ENCODE peak calls at places on chromosomes 4 and X, in eight cellular contexts. One of them, this sample, is unnamed.

GRCh38 chrX:21932277-21932996 is 8.1 kb upstream of the SMS start:
- DNase-seq in GM03348: peak
- DNase-seq in ELR: peak
- DNase-seq in tibial nerve: no peak
- DNase-seq in bronchial epithelial cell: peak
- DNase-seq in stromal cell of bone marrow: peak
- DNase-seq in B cell: no peak
- DNase-seq in NCI-H187 treated with DMSO at 0.1 percent for 48 hours: no peak
- DNase-seq in this sample: no peak

GRCh38 chr4:53234669-53235068 is 131.2 kb downstream of the SCFD2 start:
- DNase-seq in GM03348: no peak
- DNase-seq in ELR: no peak
- DNase-seq in tibial nerve: no peak
- DNase-seq in bronchial epithelial cell: peak
- DNase-seq in stromal cell of bone marrow: no peak
- DNase-seq in B cell: no peak
- DNase-seq in NCI-H187 treated with DMSO at 0.1 percent for 48 hours: no peak
- DNase-seq in this sample: no peak

GRCh38 chr4:26152051-26152450 is 168.8 kb upstream of the RBPJ start:
- DNase-seq in GM03348: no peak
- DNase-seq in ELR: no peak
- DNase-seq in tibial nerve: no peak
- DNase-seq in bronchial epithelial cell: no peak
- DNase-seq in stromal cell of bone marrow: no peak
- DNase-seq in B cell: no peak
- DNase-seq in NCI-H187 treated with DMSO at 0.1 percent for 48 hours: no peak
- DNase-seq in this sample: no peak

GRCh38 chr4:23041501-23041900 is 348.8 kb downstream of the GBA3 start:
- DNase-seq in GM03348: no peak
- DNase-seq in ELR: no peak
- DNase-seq in tibial nerve: no peak
- DNase-seq in bronchial epithelial cell: no peak
- DNase-seq in stromal cell of bone marrow: no peak
- DNase-seq in B cell: no peak
- DNase-seq in NCI-H187 treated with DMSO at 0.1 percent for 48 hours: no peak
- DNase-seq in this sample: no peak

GRCh38 chr4:176320976-176321361 is 1.2 kb downstream of the SPCS3 start:
- DNase-seq in GM03348: peak
- DNase-seq in ELR: peak
- DNase-seq in tibial nerve: no peak
- DNase-seq in bronchial epithelial cell: peak
- DNase-seq in stromal cell of bone marrow: no peak
- DNase-seq in B cell: peak
- DNase-seq in NCI-H187 treated with DMSO at 0.1 percent for 48 hours: no peak
- DNase-seq in this sample: no peak

GRCh38 chr4:139154952-139155557 is 22.0 kb downstream of the ELF2 start:
- DNase-seq in GM03348: no peak
- DNase-seq in ELR: no peak
- DNase-seq in tibial nerve: no peak
- DNase-seq in bronchial epithelial cell: no peak
- DNase-seq in stromal cell of bone marrow: no peak
- DNase-seq in B cell: no peak
- DNase-seq in NCI-H187 treated with DMSO at 0.1 percent for 48 hours: no peak
- DNase-seq in this sample: no peak

GRCh38 chr4:158253350-158253980 is 43.2 kb downstream of the TMEM144 start:
- DNase-seq in GM03348: peak
- DNase-seq in ELR: peak
- DNase-seq in tibial nerve: no peak
- DNase-seq in bronchial epithelial cell: peak
- DNase-seq in stromal cell of bone marrow: peak
- DNase-seq in B cell: peak
- DNase-seq in NCI-H187 treated with DMSO at 0.1 percent for 48 hours: no peak
- DNase-seq in this sample: peak

GRCh38 chrX:139759637-139760036 is 51.7 kb upstream of the MCF2 start:
- DNase-seq in GM03348: peak
- DNase-seq in ELR: peak
- DNase-seq in tibial nerve: no peak
- DNase-seq in bronchial epithelial cell: peak
- DNase-seq in stromal cell of bone marrow: no peak
- DNase-seq in B cell: no peak
- DNase-seq in NCI-H187 treated with DMSO at 0.1 percent for 48 hours: no peak
- DNase-seq in this sample: peak

GRCh38 chr4:174674305-174674840 is 152.1 kb upstream of the HPGD start:
- DNase-seq in GM03348: peak
- DNase-seq in ELR: no peak
- DNase-seq in tibial nerve: no peak
- DNase-seq in bronchial epithelial cell: no peak
- DNase-seq in stromal cell of bone marrow: no peak
- DNase-seq in B cell: no peak
- DNase-seq in NCI-H187 treated with DMSO at 0.1 percent for 48 hours: no peak
- DNase-seq in this sample: peak

GRCh38 chr4:85751907-85752306 is 277.0 kb downstream of the ARHGAP24 start:
- DNase-seq in GM03348: no peak
- DNase-seq in ELR: no peak
- DNase-seq in tibial nerve: no peak
- DNase-seq in bronchial epithelial cell: peak
- DNase-seq in stromal cell of bone marrow: no peak
- DNase-seq in B cell: no peak
- DNase-seq in NCI-H187 treated with DMSO at 0.1 percent for 48 hours: peak
- DNase-seq in this sample: no peak

GRCh38 chr4:15809473-15809872 is 31.3 kb downstream of the CD38 start:
- DNase-seq in GM03348: no peak
- DNase-seq in ELR: no peak
- DNase-seq in tibial nerve: no peak
- DNase-seq in bronchial epithelial cell: no peak
- DNase-seq in stromal cell of bone marrow: no peak
- DNase-seq in B cell: no peak
- DNase-seq in NCI-H187 treated with DMSO at 0.1 percent for 48 hours: no peak
- DNase-seq in this sample: no peak

GRCh38 chr4:122747883-122748282 is 15.4 kb downstream of the BBS12 start:
- DNase-seq in GM03348: peak
- DNase-seq in ELR: peak
- DNase-seq in tibial nerve: no peak
- DNase-seq in bronchial epithelial cell: peak
- DNase-seq in stromal cell of bone marrow: peak
- DNase-seq in B cell: no peak
- DNase-seq in NCI-H187 treated with DMSO at 0.1 percent for 48 hours: no peak
- DNase-seq in this sample: no peak

GRCh38 chrX:155995476-155995875 is 2.0 kb upstream of the IL9R start:
- DNase-seq in GM03348: no peak
- DNase-seq in ELR: no peak
- DNase-seq in tibial nerve: no peak
- DNase-seq in bronchial epithelial cell: no peak
- DNase-seq in stromal cell of bone marrow: no peak
- DNase-seq in B cell: no peak
- DNase-seq in NCI-H187 treated with DMSO at 0.1 percent for 48 hours: no peak
- DNase-seq in this sample: no peak

GRCh38 chr4:81580346-81581013 is 108.8 kb upstream of the RASGEF1B start:
- DNase-seq in GM03348: no peak
- DNase-seq in ELR: no peak
- DNase-seq in tibial nerve: no peak
- DNase-seq in bronchial epithelial cell: no peak
- DNase-seq in stromal cell of bone marrow: no peak
- DNase-seq in B cell: no peak
- DNase-seq in NCI-H187 treated with DMSO at 0.1 percent for 48 hours: no peak
- DNase-seq in this sample: no peak

GRCh38 chrX:123740006-123740405 is 7.2 kb upstream of the THOC2 start:
- DNase-seq in GM03348: no peak
- DNase-seq in ELR: no peak
- DNase-seq in tibial nerve: no peak
- DNase-seq in bronchial epithelial cell: no peak
- DNase-seq in stromal cell of bone marrow: no peak
- DNase-seq in B cell: no peak
- DNase-seq in NCI-H187 treated with DMSO at 0.1 percent for 48 hours: no peak
- DNase-seq in this sample: no peak

GRCh38 chr4:185023471-185023870 is 5.2 kb downstream of the HELT start:
- DNase-seq in GM03348: no peak
- DNase-seq in ELR: no peak
- DNase-seq in tibial nerve: no peak
- DNase-seq in bronchial epithelial cell: no peak
- DNase-seq in stromal cell of bone marrow: no peak
- DNase-seq in B cell: no peak
- DNase-seq in NCI-H187 treated with DMSO at 0.1 percent for 48 hours: no peak
- DNase-seq in this sample: no peak

GRCh38 chr4:7817877-7818675 is 121.6 kb downstream of the AFAP1 start:
- DNase-seq in GM03348: no peak
- DNase-seq in ELR: no peak
- DNase-seq in tibial nerve: no peak
- DNase-seq in bronchial epithelial cell: no peak
- DNase-seq in stromal cell of bone marrow: no peak
- DNase-seq in B cell: no peak
- DNase-seq in NCI-H187 treated with DMSO at 0.1 percent for 48 hours: no peak
- DNase-seq in this sample: no peak

GRCh38 chr4:78143634-78144033 is 86.5 kb downstream of the FRAS1 start:
- DNase-seq in GM03348: no peak
- DNase-seq in ELR: no peak
- DNase-seq in tibial nerve: no peak
- DNase-seq in bronchial epithelial cell: no peak
- DNase-seq in stromal cell of bone marrow: no peak
- DNase-seq in B cell: no peak
- DNase-seq in NCI-H187 treated with DMSO at 0.1 percent for 48 hours: no peak
- DNase-seq in this sample: no peak

GRCh38 chr4:108223313-108223712 is 54.6 kb upstream of the LEF1 start:
- DNase-seq in GM03348: no peak
- DNase-seq in ELR: no peak
- DNase-seq in tibial nerve: no peak
- DNase-seq in bronchial epithelial cell: no peak
- DNase-seq in stromal cell of bone marrow: no peak
- DNase-seq in B cell: no peak
- DNase-seq in NCI-H187 treated with DMSO at 0.1 percent for 48 hours: no peak
- DNase-seq in this sample: no peak

GRCh38 chr4:123350191-123350544 is 46.4 kb upstream of the SPRY1 start:
- DNase-seq in GM03348: no peak
- DNase-seq in ELR: no peak
- DNase-seq in tibial nerve: no peak
- DNase-seq in bronchial epithelial cell: peak
- DNase-seq in stromal cell of bone marrow: no peak
- DNase-seq in B cell: peak
- DNase-seq in NCI-H187 treated with DMSO at 0.1 percent for 48 hours: peak
- DNase-seq in this sample: no peak

GRCh38 chrX:38796926-38797325 is 4.3 kb upstream of the MID1IP1 start:
- DNase-seq in GM03348: peak
- DNase-seq in ELR: no peak
- DNase-seq in tibial nerve: no peak
- DNase-seq in bronchial epithelial cell: peak
- DNase-seq in stromal cell of bone marrow: no peak
- DNase-seq in B cell: no peak
- DNase-seq in NCI-H187 treated with DMSO at 0.1 percent for 48 hours: no peak
- DNase-seq in this sample: no peak

This sample was measured in A549.